ENCODE peak calls at places on chromosomes 2 and 18, in ten cellular contexts. Q is cerebellar cortex, E is ELR, K is DMS53, F is AG08396, U is erythroblast, I is posterior cingulate gyrus, D is AG04450, L is IMR-90, B is GM12891. J is an unnamed sample.

GRCh38 chr2:232793271-232793670 is 16.9 kb upstream of the KCNJ13 start:
- DNase-seq in L (no peak), U (no peak), E (no peak), Q (no peak), K (no peak), D (no peak), F (no peak), I (no peak), B (no peak), J (no peak)

GRCh38 chr2:203105996-203106395 is 91.3 kb downstream of the NBEAL1 start:
- DNase-seq in F (no peak), I (no peak), L (no peak), U (peak), D (no peak), K (no peak), E (no peak), B (no peak), Q (no peak), J (no peak)

GRCh38 chr2:226799211-226799975 is at the start of gene IRS1:
- DNase-seq in K (peak), Q (peak), D (no peak), F (peak), B (peak), L (peak), I (peak), E (peak), U (peak), J (peak)

GRCh38 chr2:186460465-186460864 is 25.6 kb upstream of the ZC3H15 start:
- DNase-seq in K (peak), Q (peak), B (no peak), L (peak), D (peak), U (peak), I (no peak), E (peak), F (no peak), J (no peak)

GRCh38 chr18:934518-935123 is 29.9 kb downstream of the ADCYAP1 start:
- DNase-seq in L (no peak), I (no peak), E (no peak), D (no peak), K (peak), F (no peak), B (no peak), Q (no peak), U (no peak), J (no peak)

GRCh38 chr2:98412751-98413445 is 31.8 kb upstream of the INPP4A start:
- DNase-seq in Q (peak), D (peak), L (peak), E (peak), U (peak), I (no peak), B (no peak), F (peak), K (peak), J (peak)

GRCh38 chr2:101516833-101517690 is 42.1 kb upstream of the RFX8 start:
- DNase-seq in Q (no peak), D (no peak), F (peak), L (peak), E (peak), U (no peak), K (peak), B (no peak), I (no peak), J (peak)

GRCh38 chr2:207693641-207694249 is 17.7 kb upstream of the CCNYL1 start:
- DNase-seq in L (no peak), B (no peak), F (no peak), D (no peak), U (no peak), K (no peak), E (no peak), I (no peak), Q (no peak), J (no peak)

GRCh38 chr2:169095631-169096105 is 26.3 kb downstream of the DHRS9 start:
- DNase-seq in B (no peak), U (peak), E (peak), L (peak), D (peak), Q (no peak), F (peak), K (no peak), I (no peak), J (peak)

J was measured in osteoblast.